ENCODE peak calls at places on chromosomes 13 and 19, in nine cellular contexts. One of them, this sample, is unnamed.

GRCh38 chr19:52691215-52691610 is 43.6 kb downstream of the ZNF611 start:
- DNase-seq in ovary: no peak
- DNase-seq in mucosa of descending colon: no peak
- DNase-seq in stimulated activated CD8-positive, alpha-beta memory T cell treated with anti-CD3 and anti-CD28 coated beads, Interleukin-7, amount 100 ng/mL, for 1 hour: no peak
- DNase-seq in heart right ventricle: peak
- DNase-seq in LHCN-M2: no peak
- DNase-seq in epithelial cell of esophagus: no peak
- DNase-seq in Kasumi-1: no peak
- DNase-seq in effector memory CD4-positive, alpha-beta T cell: no peak
- DNase-seq in this sample: no peak

GRCh38 chr13:28181413-28181812 is 43.1 kb downstream of the PAN3 start:
- DNase-seq in effector memory CD4-positive, alpha-beta T cell: no peak
- DNase-seq in ovary: no peak
- DNase-seq in epithelial cell of esophagus: peak
- DNase-seq in heart right ventricle: no peak
- DNase-seq in Kasumi-1: no peak
- DNase-seq in mucosa of descending colon: no peak
- DNase-seq in stimulated activated CD8-positive, alpha-beta memory T cell treated with anti-CD3 and anti-CD28 coated beads, Interleukin-7, amount 100 ng/mL, for 1 hour: no peak
- DNase-seq in LHCN-M2: peak
- DNase-seq in this sample: no peak

GRCh38 chr19:40754611-40755247 is 3.7 kb downstream of the SNRPA start:
- DNase-seq in LHCN-M2: no peak
- DNase-seq in Kasumi-1: no peak
- DNase-seq in mucosa of descending colon: peak
- DNase-seq in heart right ventricle: no peak
- DNase-seq in ovary: no peak
- DNase-seq in effector memory CD4-positive, alpha-beta T cell: no peak
- DNase-seq in epithelial cell of esophagus: peak
- DNase-seq in stimulated activated CD8-positive, alpha-beta memory T cell treated with anti-CD3 and anti-CD28 coated beads, Interleukin-7, amount 100 ng/mL, for 1 hour: no peak
- DNase-seq in this sample: no peak

GRCh38 chr19:36528921-36529518 is 949 bp upstream of the ZNF260 start:
- DNase-seq in ovary: no peak
- DNase-seq in epithelial cell of esophagus: no peak
- DNase-seq in heart right ventricle: no peak
- DNase-seq in Kasumi-1: no peak
- DNase-seq in stimulated activated CD8-positive, alpha-beta memory T cell treated with anti-CD3 and anti-CD28 coated beads, Interleukin-7, amount 100 ng/mL, for 1 hour: peak
- DNase-seq in mucosa of descending colon: peak
- DNase-seq in effector memory CD4-positive, alpha-beta T cell: no peak
- DNase-seq in LHCN-M2: no peak
- DNase-seq in this sample: no peak

GRCh38 chr13:73230714-73231113 is 171.9 kb downstream of the KLF5 start:
- DNase-seq in Kasumi-1: peak
- DNase-seq in epithelial cell of esophagus: peak
- DNase-seq in mucosa of descending colon: no peak
- DNase-seq in stimulated activated CD8-positive, alpha-beta memory T cell treated with anti-CD3 and anti-CD28 coated beads, Interleukin-7, amount 100 ng/mL, for 1 hour: no peak
- DNase-seq in ovary: no peak
- DNase-seq in effector memory CD4-positive, alpha-beta T cell: no peak
- DNase-seq in heart right ventricle: no peak
- DNase-seq in LHCN-M2: no peak
- DNase-seq in this sample: no peak

GRCh38 chr13:46278474-46278873 is 66.7 kb downstream of the LRRC63 start:
- DNase-seq in mucosa of descending colon: no peak
- DNase-seq in stimulated activated CD8-positive, alpha-beta memory T cell treated with anti-CD3 and anti-CD28 coated beads, Interleukin-7, amount 100 ng/mL, for 1 hour: no peak
- DNase-seq in effector memory CD4-positive, alpha-beta T cell: no peak
- DNase-seq in epithelial cell of esophagus: no peak
- DNase-seq in LHCN-M2: no peak
- DNase-seq in heart right ventricle: no peak
- DNase-seq in Kasumi-1: peak
- DNase-seq in ovary: no peak
- DNase-seq in this sample: no peak

GRCh38 chr13:106466691-106467405 is 68.6 kb downstream of the EFNB2 start:
- DNase-seq in heart right ventricle: no peak
- DNase-seq in epithelial cell of esophagus: peak
- DNase-seq in effector memory CD4-positive, alpha-beta T cell: no peak
- DNase-seq in LHCN-M2: no peak
- DNase-seq in Kasumi-1: no peak
- DNase-seq in mucosa of descending colon: no peak
- DNase-seq in ovary: no peak
- DNase-seq in stimulated activated CD8-positive, alpha-beta memory T cell treated with anti-CD3 and anti-CD28 coated beads, Interleukin-7, amount 100 ng/mL, for 1 hour: no peak
- DNase-seq in this sample: no peak

GRCh38 chr19:41445575-41445974 is 2.6 kb downstream of the ERICH4 start:
- DNase-seq in mucosa of descending colon: no peak
- DNase-seq in effector memory CD4-positive, alpha-beta T cell: no peak
- DNase-seq in LHCN-M2: no peak
- DNase-seq in ovary: no peak
- DNase-seq in stimulated activated CD8-positive, alpha-beta memory T cell treated with anti-CD3 and anti-CD28 coated beads, Interleukin-7, amount 100 ng/mL, for 1 hour: no peak
- DNase-seq in Kasumi-1: no peak
- DNase-seq in heart right ventricle: no peak
- DNase-seq in epithelial cell of esophagus: no peak
- DNase-seq in this sample: no peak

GRCh38 chr13:91627952-91628739 is 229.7 kb downstream of the GPC5 start:
- DNase-seq in effector memory CD4-positive, alpha-beta T cell: no peak
- DNase-seq in epithelial cell of esophagus: no peak
- DNase-seq in stimulated activated CD8-positive, alpha-beta memory T cell treated with anti-CD3 and anti-CD28 coated beads, Interleukin-7, amount 100 ng/mL, for 1 hour: no peak
- DNase-seq in ovary: no peak
- DNase-seq in heart right ventricle: no peak
- DNase-seq in Kasumi-1: no peak
- DNase-seq in LHCN-M2: no peak
- DNase-seq in mucosa of descending colon: no peak
- DNase-seq in this sample: no peak

GRCh38 chr19:6210721-6211600 is 68.8 kb downstream of the MLLT1 start:
- DNase-seq in stimulated activated CD8-positive, alpha-beta memory T cell treated with anti-CD3 and anti-CD28 coated beads, Interleukin-7, amount 100 ng/mL, for 1 hour: no peak
- DNase-seq in mucosa of descending colon: no peak
- DNase-seq in heart right ventricle: no peak
- DNase-seq in epithelial cell of esophagus: no peak
- DNase-seq in ovary: peak
- DNase-seq in LHCN-M2: no peak
- DNase-seq in effector memory CD4-positive, alpha-beta T cell: no peak
- DNase-seq in Kasumi-1: no peak
- DNase-seq in this sample: no peak

GRCh38 chr13:99894105-99894504 is 77.5 kb downstream of the ZIC5 start:
- DNase-seq in mucosa of descending colon: no peak
- DNase-seq in ovary: no peak
- DNase-seq in effector memory CD4-positive, alpha-beta T cell: no peak
- DNase-seq in stimulated activated CD8-positive, alpha-beta memory T cell treated with anti-CD3 and anti-CD28 coated beads, Interleukin-7, amount 100 ng/mL, for 1 hour: no peak
- DNase-seq in LHCN-M2: no peak
- DNase-seq in epithelial cell of esophagus: no peak
- DNase-seq in heart right ventricle: no peak
- DNase-seq in Kasumi-1: no peak
- DNase-seq in this sample: no peak

This sample was measured in pancreas.